ENCODE peak calls at places on chromosomes 2 and 18, in six cellular contexts. J, Q, O, E, T and X are unnamed samples.

GRCh38 chr2:181123798-181124217 is 143.4 kb downstream of the UBE2E3 start:
- DNase-seq in J (no peak), Q (no peak), O (no peak), E (no peak), T (no peak), X (peak; percentile 50)

GRCh38 chr18:9724797-9725196 is 16.7 kb downstream of the RAB31 start:
- DNase-seq in J (no peak), Q (no peak), O (no peak), E (no peak), T (no peak), X (no peak)

GRCh38 chr2:47506436-47506835 is 103.5 kb downstream of the MSH2 start:
- DNase-seq in J (no peak), Q (no peak), O (no peak), E (no peak), T (no peak), X (no peak)

GRCh38 chr2:137357641-137358040 is 592.3 kb downstream of the THSD7B start:
- DNase-seq in J (no peak), Q (no peak), O (no peak), E (no peak), T (no peak), X (no peak)

GRCh38 chr2:142983174-142983573 is 105.7 kb downstream of the KYNU start:
- DNase-seq in J (no peak), Q (no peak), O (no peak), E (no peak), T (no peak), X (no peak)

GRCh38 chr2:224885836-224886547 is 156.3 kb downstream of the DOCK10 start:
- DNase-seq in J (no peak), Q (peak; percentile 93), O (no peak), E (no peak), T (no peak), X (peak; percentile 87)

GRCh38 chr2:150653351-150653750 is 165.9 kb upstream of the RND3 start:
- DNase-seq in J (no peak), Q (no peak), O (no peak), E (no peak), T (no peak), X (peak; percentile 18)

GRCh38 chr18:43442571-43442970 is 165.3 kb upstream of the SYT4 start:
- DNase-seq in J (no peak), Q (no peak), O (no peak), E (no peak), T (no peak), X (peak; percentile 20)

GRCh38 chr2:166765141-166765540 is 123.1 kb upstream of the XIRP2 start:
- DNase-seq in J (no peak), Q (peak; percentile 34), O (no peak), E (no peak), T (no peak), X (peak; percentile 11)